ENCODE peak calls at places on chromosomes 6 and 20, in four cellular contexts. One of them, this sample, is unnamed.

GRCh38 chr6:124319410-124319809 is 515.7 kb downstream of the NKAIN2 start:
- DNase-seq in neural progenitor cell: no peak
- DNase-seq in PC-9: no peak
- DNase-seq in GM23248: no peak
- DNase-seq in this sample: no peak

GRCh38 chr6:90303037-90303436 is 6.4 kb upstream of the BACH2 start:
- DNase-seq in PC-9: no peak
- DNase-seq in neural progenitor cell: no peak
- DNase-seq in GM23248: no peak
- DNase-seq in this sample: no peak

GRCh38 chr6:98824163-98824906 is 10.0 kb upstream of the POU3F2 start:
- DNase-seq in PC-9: no peak
- DNase-seq in GM23248: no peak
- DNase-seq in neural progenitor cell: peak; percentile 65
- DNase-seq in this sample: peak; percentile 53

GRCh38 chr6:25395731-25396130 is 116.6 kb downstream of the CARMIL1 start:
- DNase-seq in PC-9: no peak
- DNase-seq in GM23248: no peak
- DNase-seq in neural progenitor cell: no peak
- DNase-seq in this sample: no peak

GRCh38 chr6:32664827-32665362 is 1.6 kb downstream of the HLA-DQB1 start:
- DNase-seq in GM23248: peak; percentile 25
- DNase-seq in neural progenitor cell: peak; percentile 10
- DNase-seq in PC-9: no peak
- DNase-seq in this sample: no peak

GRCh38 chr20:13024581-13024980 is 15.8 kb downstream of the SPTLC3 start:
- DNase-seq in PC-9: no peak
- DNase-seq in neural progenitor cell: no peak
- DNase-seq in GM23248: peak; percentile 59
- DNase-seq in this sample: no peak

GRCh38 chr6:86871681-86872080 is 65.6 kb upstream of the HTR1E start:
- DNase-seq in neural progenitor cell: no peak
- DNase-seq in PC-9: no peak
- DNase-seq in GM23248: no peak
- DNase-seq in this sample: no peak

GRCh38 chr6:169098136-169098535 is 155.5 kb downstream of the THBS2 start:
- DNase-seq in GM23248: peak; percentile 4
- DNase-seq in neural progenitor cell: no peak
- DNase-seq in PC-9: no peak
- DNase-seq in this sample: peak; percentile 66

GRCh38 chr20:60215786-60216730 is 257.8 kb downstream of the CDH26 start:
- DNase-seq in GM23248: no peak
- DNase-seq in PC-9: no peak
- DNase-seq in neural progenitor cell: no peak
- DNase-seq in this sample: no peak

GRCh38 chr6:158711264-158711663 is 61.4 kb downstream of the SYTL3 start:
- DNase-seq in GM23248: no peak
- DNase-seq in neural progenitor cell: no peak
- DNase-seq in PC-9: no peak
- DNase-seq in this sample: peak; percentile 50

GRCh38 chr6:159451051-159451450 is 242.0 kb downstream of the SOD2 start:
- DNase-seq in neural progenitor cell: no peak
- DNase-seq in GM23248: peak; percentile 76
- DNase-seq in PC-9: no peak
- DNase-seq in this sample: peak; percentile 54

GRCh38 chr20:33393609-33394008 is 7.7 kb downstream of the CDK5RAP1 start:
- DNase-seq in PC-9: no peak
- DNase-seq in neural progenitor cell: no peak
- DNase-seq in GM23248: peak; percentile 40
- DNase-seq in this sample: no peak

GRCh38 chr6:100664274-100665040 is 199.7 kb upstream of the SIM1 start:
- DNase-seq in PC-9: no peak
- DNase-seq in neural progenitor cell: peak; percentile 26
- DNase-seq in GM23248: peak; percentile 56
- DNase-seq in this sample: peak; percentile 62

GRCh38 chr20:3808141-3808479 is 12.0 kb downstream of the CDC25B start:
- DNase-seq in GM23248: peak; percentile 95
- DNase-seq in PC-9: peak; percentile 46
- DNase-seq in neural progenitor cell: no peak
- DNase-seq in this sample: peak; percentile 98

GRCh38 chr6:51613558-51613957 is 473.9 kb downstream of the PKHD1 start:
- DNase-seq in neural progenitor cell: no peak
- DNase-seq in PC-9: no peak
- DNase-seq in GM23248: no peak
- DNase-seq in this sample: no peak

GRCh38 chr20:38730989-38731737 is 6.9 kb downstream of the SLC32A1 start:
- DNase-seq in neural progenitor cell: peak; percentile 90
- DNase-seq in GM23248: peak; percentile 55
- DNase-seq in PC-9: no peak
- DNase-seq in this sample: peak; percentile 31

GRCh38 chr20:43844778-43845614 is 69.7 kb upstream of the TOX2 start:
- DNase-seq in neural progenitor cell: no peak
- DNase-seq in PC-9: peak; percentile 98
- DNase-seq in GM23248: peak; percentile 84
- DNase-seq in this sample: peak; percentile 96

GRCh38 chr20:44662256-44662655 is 10.8 kb upstream of the ADA start:
- DNase-seq in GM23248: no peak
- DNase-seq in neural progenitor cell: no peak
- DNase-seq in PC-9: no peak
- DNase-seq in this sample: no peak

GRCh38 chr6:11413112-11413687 is 124.3 kb upstream of the TMEM170B start:
- DNase-seq in neural progenitor cell: no peak
- DNase-seq in PC-9: no peak
- DNase-seq in GM23248: no peak
- DNase-seq in this sample: no peak

GRCh38 chr6:1575213-1576041 is 34.3 kb upstream of the FOXC1 start:
- DNase-seq in GM23248: no peak
- DNase-seq in PC-9: no peak
- DNase-seq in neural progenitor cell: no peak
- DNase-seq in this sample: peak; percentile 51

GRCh38 chr20:12053348-12053747 is 135.7 kb downstream of the BTBD3 start:
- DNase-seq in GM23248: peak; percentile 25
- DNase-seq in neural progenitor cell: no peak
- DNase-seq in PC-9: no peak
- DNase-seq in this sample: peak; percentile 14

GRCh38 chr20:59810376-59811187 is 122.9 kb downstream of the SYCP2 start:
- DNase-seq in GM23248: peak; percentile 14
- DNase-seq in neural progenitor cell: peak; percentile 90
- DNase-seq in PC-9: no peak
- DNase-seq in this sample: no peak

GRCh38 chr20:25484224-25484846 is 76.9 kb downstream of the GINS1 start:
- DNase-seq in GM23248: no peak
- DNase-seq in PC-9: no peak
- DNase-seq in neural progenitor cell: no peak
- DNase-seq in this sample: no peak

GRCh38 chr6:128491643-128492206 is 28.7 kb downstream of the PTPRK start:
- DNase-seq in GM23248: no peak
- DNase-seq in neural progenitor cell: peak; percentile 26
- DNase-seq in PC-9: no peak
- DNase-seq in this sample: peak; percentile 88

GRCh38 chr6:48098923-48099322 is 12.1 kb downstream of the PTCHD4 start:
- DNase-seq in PC-9: no peak
- DNase-seq in GM23248: peak; percentile 45
- DNase-seq in neural progenitor cell: no peak
- DNase-seq in this sample: no peak

GRCh38 chr20:44961868-44962267 is 1.7 kb upstream of the TOMM34 start:
- DNase-seq in GM23248: peak; percentile 82
- DNase-seq in PC-9: no peak
- DNase-seq in neural progenitor cell: no peak
- DNase-seq in this sample: peak; percentile 63

GRCh38 chr6:111057074-111057752 is 30.1 kb upstream of the SLC16A10 start:
- DNase-seq in PC-9: no peak
- DNase-seq in neural progenitor cell: peak; percentile 51
- DNase-seq in GM23248: peak; percentile 68
- DNase-seq in this sample: peak; percentile 25

GRCh38 chr6:170178561-170179477 is 112.1 kb downstream of the DLL1 start:
- DNase-seq in PC-9: no peak
- DNase-seq in GM23248: peak; percentile 95
- DNase-seq in neural progenitor cell: no peak
- DNase-seq in this sample: peak; percentile 80

GRCh38 chr20:50613438-50614169 is 77.7 kb downstream of the RIPOR3 start:
- DNase-seq in GM23248: no peak
- DNase-seq in neural progenitor cell: no peak
- DNase-seq in PC-9: no peak
- DNase-seq in this sample: no peak

GRCh38 chr20:1330075-1330830 is 1.3 kb upstream of the SDCBP2 start:
- DNase-seq in neural progenitor cell: no peak
- DNase-seq in GM23248: peak; percentile 76
- DNase-seq in PC-9: no peak
- DNase-seq in this sample: no peak

GRCh38 chr6:55636406-55637102 is 57.6 kb upstream of the HMGCLL1 start:
- DNase-seq in neural progenitor cell: no peak
- DNase-seq in GM23248: peak; percentile 63
- DNase-seq in PC-9: peak; percentile 86
- DNase-seq in this sample: peak; percentile 66

GRCh38 chr20:2873747-2874041 is 413 bp downstream of the PTPRA start:
- DNase-seq in PC-9: no peak
- DNase-seq in neural progenitor cell: peak; percentile 91
- DNase-seq in GM23248: peak; percentile 80
- DNase-seq in this sample: no peak

GRCh38 chr6:102736941-102737368 is 1343.4 kb downstream of the GRIK2 start:
- DNase-seq in neural progenitor cell: no peak
- DNase-seq in PC-9: no peak
- DNase-seq in GM23248: peak; percentile 59
- DNase-seq in this sample: peak; percentile 77

GRCh38 chr20:62649140-62649539 is 6.8 kb downstream of the SLCO4A1 start:
- DNase-seq in neural progenitor cell: no peak
- DNase-seq in GM23248: no peak
- DNase-seq in PC-9: no peak
- DNase-seq in this sample: no peak
- TF ChIP-seq EZH2 in neural progenitor cell: no peak
- TF ChIP-seq EZH2 in GM23248: no peak
- TF ChIP-seq EZH2 in PC-9: no peak
- TF ChIP-seq EZH2 in this sample: no peak

GRCh38 chr6:44043036-44043478 is 84.2 kb downstream of the MRPL14 start:
- DNase-seq in neural progenitor cell: no peak
- DNase-seq in PC-9: peak; percentile 97
- DNase-seq in GM23248: peak; percentile 56
- DNase-seq in this sample: peak; percentile 49

GRCh38 chr6:44044940-44045671 is 82.1 kb downstream of the MRPL14 start:
- DNase-seq in neural progenitor cell: no peak
- DNase-seq in PC-9: no peak
- DNase-seq in GM23248: no peak
- DNase-seq in this sample: no peak

GRCh38 chr6:44045672-44046015 is 81.6 kb downstream of the MRPL14 start:
- DNase-seq in GM23248: no peak
- DNase-seq in PC-9: no peak
- DNase-seq in neural progenitor cell: no peak
- DNase-seq in this sample: no peak

GRCh38 chr6:44043479-44044153 is 83.6 kb downstream of the MRPL14 start:
- DNase-seq in PC-9: peak; percentile 55
- DNase-seq in neural progenitor cell: no peak
- DNase-seq in GM23248: no peak
- DNase-seq in this sample: no peak

GRCh38 chr6:44044154-44044539 is 83.1 kb downstream of the MRPL14 start:
- DNase-seq in PC-9: no peak
- DNase-seq in neural progenitor cell: no peak
- DNase-seq in GM23248: no peak
- DNase-seq in this sample: no peak
- H3K4me1 ChIP-seq in PC-9: peaks cover 82% of the 10 kb centered on the region
- H3K4me1 ChIP-seq in neural progenitor cell: peaks cover 43% of the 10 kb centered on the region
- H3K4me1 ChIP-seq in GM23248: peaks cover 51% of the 10 kb centered on the region
- H3K4me1 ChIP-seq in this sample: peaks cover 44% of the 10 kb centered on the region

GRCh38 chr6:2893276-2893675 is 9.8 kb downstream of the SERPINB9 start:
- DNase-seq in neural progenitor cell: no peak
- DNase-seq in PC-9: no peak
- DNase-seq in GM23248: no peak
- DNase-seq in this sample: no peak
- H3K36me3 ChIP-seq in neural progenitor cell: no peaks in the 10 kb centered on the region
- H3K36me3 ChIP-seq in PC-9: no peaks in the 10 kb centered on the region
- H3K36me3 ChIP-seq in GM23248: no peaks in the 10 kb centered on the region
- H3K36me3 ChIP-seq in this sample: no peaks in the 10 kb centered on the region

DNA sequence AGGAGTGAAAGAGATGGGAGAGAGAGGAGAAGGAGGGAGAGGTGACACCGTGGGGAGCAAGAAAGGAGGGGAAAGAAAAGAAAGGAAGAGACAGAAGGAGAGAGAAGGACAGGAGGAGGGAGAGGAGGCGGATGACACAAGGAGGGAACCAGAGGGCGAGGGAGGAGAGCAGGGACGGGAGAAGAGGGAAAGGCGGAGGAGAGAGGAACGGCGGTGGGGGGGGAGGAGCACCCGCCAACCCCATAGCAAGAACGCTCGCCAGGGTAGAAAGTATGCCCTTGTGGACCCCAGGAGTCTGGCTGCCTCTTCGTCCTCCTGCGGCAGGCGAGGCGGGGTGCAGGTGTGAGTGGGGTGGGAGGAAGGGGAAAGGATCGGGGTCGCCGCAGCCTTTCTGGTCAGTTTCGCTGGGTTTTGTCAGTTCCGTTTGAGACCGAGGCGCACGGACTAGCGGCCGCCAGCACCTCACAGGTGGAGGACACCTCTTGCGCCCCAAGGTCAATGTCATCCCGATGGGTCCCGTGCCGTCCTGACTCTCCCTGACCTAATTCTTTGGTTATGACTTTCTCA is 4.4 kb upstream of the INSM1 start:
- DNase-seq in neural progenitor cell: peak; percentile 52
- DNase-seq in PC-9: no peak
- DNase-seq in GM23248: no peak
- DNase-seq in this sample: no peak
- TF ChIP-seq EZH2 in neural progenitor cell: no peak
- TF ChIP-seq EZH2 in PC-9: no peak
- TF ChIP-seq EZH2 in GM23248: no peak
- TF ChIP-seq EZH2 in this sample: peak; percentile 98

GRCh38 chr20:23215596-23215995 is 129.5 kb upstream of the CD93 start:
- DNase-seq in neural progenitor cell: no peak
- DNase-seq in PC-9: no peak
- DNase-seq in GM23248: no peak
- DNase-seq in this sample: no peak

GRCh38 chr20:23212011-23212410 is 125.9 kb upstream of the CD93 start:
- DNase-seq in GM23248: no peak
- DNase-seq in PC-9: peak; percentile 46
- DNase-seq in neural progenitor cell: no peak
- DNase-seq in this sample: no peak

GRCh38 chr20:23212482-23212881 is 126.4 kb upstream of the CD93 start:
- DNase-seq in PC-9: peak; percentile 42
- DNase-seq in neural progenitor cell: no peak
- DNase-seq in GM23248: no peak
- DNase-seq in this sample: no peak

GRCh38 chr20:23214903-23215302 is 128.8 kb upstream of the CD93 start:
- DNase-seq in neural progenitor cell: no peak
- DNase-seq in PC-9: no peak
- DNase-seq in GM23248: no peak
- DNase-seq in this sample: peak; percentile 44

DNA sequence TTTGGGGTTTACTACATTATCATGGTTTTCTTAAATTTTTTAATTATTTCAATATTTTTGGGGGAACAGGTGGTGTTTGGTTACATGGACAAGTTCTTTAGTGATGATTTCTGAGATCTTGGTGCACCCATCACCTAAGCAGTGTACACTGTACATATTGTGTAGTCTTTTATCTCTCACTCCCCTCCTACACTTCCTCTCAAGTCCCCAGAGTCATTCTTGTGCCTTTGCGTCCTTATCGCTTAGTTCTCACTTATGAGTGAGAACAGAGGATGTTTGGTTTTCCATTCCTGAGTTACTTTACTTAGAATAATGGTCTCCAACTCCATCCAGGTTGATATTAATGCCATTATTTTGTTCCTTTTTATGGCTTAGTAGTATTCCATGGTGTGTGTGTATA is 130.9 kb upstream of the CD93 start:
- DNase-seq in neural progenitor cell: no peak
- DNase-seq in PC-9: no peak
- DNase-seq in GM23248: no peak
- DNase-seq in this sample: no peak
- H3K4me1 ChIP-seq in neural progenitor cell: peaks cover 8% of the 10 kb centered on the region
- H3K4me1 ChIP-seq in PC-9: peaks cover 13% of the 10 kb centered on the region
- H3K4me1 ChIP-seq in GM23248: no peaks in the 10 kb centered on the region
- H3K4me1 ChIP-seq in this sample: no peaks in the 10 kb centered on the region